ENCODE peak calls at places on chromosome 21, in five cellular contexts. One of them, this sample, is unnamed.

GRCh38 chr21:37266515-37267221 is 466 bp downstream of the VPS26C start:
- DNase-seq in stomach: peak; percentile 60
- DNase-seq in epithelial cell of esophagus: no peak
- DNase-seq in uterus: no peak
- DNase-seq in dorsolateral prefrontal cortex: peak; percentile 30
- DNase-seq in this sample: peak; percentile 71

GRCh38 chr21:34846601-34847112 is 177.9 kb downstream of the CLIC6 start:
- DNase-seq in stomach: no peak
- DNase-seq in epithelial cell of esophagus: peak; percentile 82
- DNase-seq in uterus: no peak
- DNase-seq in dorsolateral prefrontal cortex: no peak
- DNase-seq in this sample: no peak

GRCh38 chr21:38869946-38870345 is 64.2 kb downstream of the ETS2 start:
- DNase-seq in stomach: no peak
- DNase-seq in epithelial cell of esophagus: peak; percentile 29
- DNase-seq in uterus: no peak
- DNase-seq in dorsolateral prefrontal cortex: no peak
- DNase-seq in this sample: no peak

GRCh38 chr21:34268493-34268892 is 95.3 kb upstream of the KCNE2 start:
- DNase-seq in stomach: no peak
- DNase-seq in epithelial cell of esophagus: no peak
- DNase-seq in uterus: no peak
- DNase-seq in dorsolateral prefrontal cortex: no peak
- DNase-seq in this sample: no peak

GRCh38 chr21:27572681-27573080 is 605.8 kb upstream of the ADAMTS5 start:
- DNase-seq in stomach: no peak
- DNase-seq in epithelial cell of esophagus: peak; percentile 83
- DNase-seq in uterus: no peak
- DNase-seq in dorsolateral prefrontal cortex: no peak
- DNase-seq in this sample: no peak

GRCh38 chr21:33685613-33686197 is 43.4 kb downstream of the ITSN1 start:
- DNase-seq in stomach: no peak
- DNase-seq in epithelial cell of esophagus: peak; percentile 63
- DNase-seq in uterus: no peak
- DNase-seq in dorsolateral prefrontal cortex: no peak
- DNase-seq in this sample: no peak

GRCh38 chr21:36706482-36706852 is 7.6 kb downstream of the SIM2 start:
- DNase-seq in stomach: no peak
- DNase-seq in epithelial cell of esophagus: no peak
- DNase-seq in uterus: no peak
- DNase-seq in dorsolateral prefrontal cortex: no peak
- DNase-seq in this sample: no peak

GRCh38 chr21:45353200-45353599 is 51.8 kb upstream of the COL18A1 start:
- DNase-seq in stomach: no peak
- DNase-seq in epithelial cell of esophagus: no peak
- DNase-seq in uterus: no peak
- DNase-seq in dorsolateral prefrontal cortex: no peak
- DNase-seq in this sample: peak; percentile 70

GRCh38 chr21:37658994-37659458 is 257.2 kb downstream of the KCNJ6 start:
- DNase-seq in stomach: no peak
- DNase-seq in epithelial cell of esophagus: peak; percentile 93
- DNase-seq in uterus: peak; percentile 73
- DNase-seq in dorsolateral prefrontal cortex: no peak
- DNase-seq in this sample: no peak

GRCh38 chr21:26798856-26799751 is 46.1 kb downstream of the ADAMTS1 start:
- DNase-seq in stomach: no peak
- DNase-seq in epithelial cell of esophagus: peak; percentile 33
- DNase-seq in uterus: no peak
- DNase-seq in dorsolateral prefrontal cortex: no peak
- DNase-seq in this sample: no peak

GRCh38 chr21:45404726-45405270 is at the start of gene COL18A1:
- DNase-seq in stomach: peak; percentile 52
- DNase-seq in epithelial cell of esophagus: peak; percentile 52
- DNase-seq in uterus: peak; percentile 72
- DNase-seq in dorsolateral prefrontal cortex: no peak
- DNase-seq in this sample: peak; percentile 75

GRCh38 chr21:15343066-15343465 is 278.3 kb upstream of the NRIP1 start:
- DNase-seq in stomach: no peak
- DNase-seq in epithelial cell of esophagus: peak; percentile 16
- DNase-seq in uterus: no peak
- DNase-seq in dorsolateral prefrontal cortex: no peak
- DNase-seq in this sample: no peak

GRCh38 chr21:36323032-36323431 is 3.0 kb downstream of the MORC3 start:
- DNase-seq in stomach: no peak
- DNase-seq in epithelial cell of esophagus: peak; percentile 57
- DNase-seq in uterus: no peak
- DNase-seq in dorsolateral prefrontal cortex: no peak
- DNase-seq in this sample: no peak

GRCh38 chr21:27674037-27674436 is 707.1 kb upstream of the ADAMTS5 start:
- DNase-seq in stomach: no peak
- DNase-seq in epithelial cell of esophagus: peak; percentile 57
- DNase-seq in uterus: no peak
- DNase-seq in dorsolateral prefrontal cortex: no peak
- DNase-seq in this sample: no peak

GRCh38 chr21:36835383-36835795 is 131.1 kb downstream of the HLCS start:
- DNase-seq in stomach: no peak
- DNase-seq in epithelial cell of esophagus: no peak
- DNase-seq in uterus: no peak
- DNase-seq in dorsolateral prefrontal cortex: peak; percentile 20
- DNase-seq in this sample: no peak

GRCh38 chr21:16536661-16537359 is 807.0 kb downstream of the USP25 start:
- DNase-seq in stomach: no peak
- DNase-seq in epithelial cell of esophagus: peak; percentile 44
- DNase-seq in uterus: no peak
- DNase-seq in dorsolateral prefrontal cortex: no peak
- DNase-seq in this sample: no peak

GRCh38 chr21:16388291-16388690 is 658.5 kb downstream of the USP25 start:
- DNase-seq in stomach: no peak
- DNase-seq in epithelial cell of esophagus: peak; percentile 9
- DNase-seq in uterus: no peak
- DNase-seq in dorsolateral prefrontal cortex: no peak
- DNase-seq in this sample: no peak

GRCh38 chr21:16573581-16573980 is 843.8 kb downstream of the USP25 start:
- DNase-seq in stomach: no peak
- DNase-seq in epithelial cell of esophagus: no peak
- DNase-seq in uterus: no peak
- DNase-seq in dorsolateral prefrontal cortex: no peak
- DNase-seq in this sample: no peak

GRCh38 chr21:16535100-16535418 is 805.3 kb downstream of the USP25 start:
- DNase-seq in stomach: peak; percentile 30
- DNase-seq in epithelial cell of esophagus: peak; percentile 82
- DNase-seq in uterus: peak; percentile 93
- DNase-seq in dorsolateral prefrontal cortex: peak; percentile 95
- DNase-seq in this sample: no peak

GRCh38 chr21:33748903-33749302 is 106.6 kb downstream of the ITSN1 start:
- DNase-seq in stomach: no peak
- DNase-seq in epithelial cell of esophagus: no peak
- DNase-seq in uterus: no peak
- DNase-seq in dorsolateral prefrontal cortex: no peak
- DNase-seq in this sample: no peak

GRCh38 chr21:35400233-35400939 is 351.3 kb upstream of the RUNX1 start:
- DNase-seq in stomach: no peak
- DNase-seq in epithelial cell of esophagus: peak; percentile 88
- DNase-seq in uterus: no peak
- DNase-seq in dorsolateral prefrontal cortex: no peak
- DNase-seq in this sample: no peak

GRCh38 chr21:44085491-44086321 is 21.5 kb upstream of the PWP2 start:
- DNase-seq in stomach: peak; percentile 33
- DNase-seq in epithelial cell of esophagus: peak; percentile 24
- DNase-seq in uterus: no peak
- DNase-seq in dorsolateral prefrontal cortex: peak; percentile 79
- DNase-seq in this sample: no peak

GRCh38 chr21:38984568-38984967 is 178.8 kb downstream of the ETS2 start:
- DNase-seq in stomach: no peak
- DNase-seq in epithelial cell of esophagus: no peak
- DNase-seq in uterus: no peak
- DNase-seq in dorsolateral prefrontal cortex: no peak
- DNase-seq in this sample: no peak

GRCh38 chr21:38467369-38467768 is 30.9 kb downstream of the ERG start:
- DNase-seq in stomach: no peak
- DNase-seq in epithelial cell of esophagus: no peak
- DNase-seq in uterus: no peak
- DNase-seq in dorsolateral prefrontal cortex: no peak
- DNase-seq in this sample: no peak

GRCh38 chr21:27382404-27382803 is 415.5 kb upstream of the ADAMTS5 start:
- DNase-seq in stomach: no peak
- DNase-seq in epithelial cell of esophagus: no peak
- DNase-seq in uterus: no peak
- DNase-seq in dorsolateral prefrontal cortex: no peak
- DNase-seq in this sample: no peak

GRCh38 chr21:34609244-34609950 is 5.5 kb downstream of the RCAN1 start:
- DNase-seq in stomach: no peak
- DNase-seq in epithelial cell of esophagus: peak; percentile 84
- DNase-seq in uterus: no peak
- DNase-seq in dorsolateral prefrontal cortex: no peak
- DNase-seq in this sample: no peak

GRCh38 chr21:43817157-43818086 is 28.0 kb downstream of the RRP1 start:
- DNase-seq in stomach: no peak
- DNase-seq in epithelial cell of esophagus: no peak
- DNase-seq in uterus: no peak
- DNase-seq in dorsolateral prefrontal cortex: no peak
- DNase-seq in this sample: no peak

GRCh38 chr21:34801519-34802132 is 132.8 kb downstream of the CLIC6 start:
- DNase-seq in stomach: no peak
- DNase-seq in epithelial cell of esophagus: peak; percentile 42
- DNase-seq in uterus: no peak
- DNase-seq in dorsolateral prefrontal cortex: no peak
- DNase-seq in this sample: no peak

DNA sequence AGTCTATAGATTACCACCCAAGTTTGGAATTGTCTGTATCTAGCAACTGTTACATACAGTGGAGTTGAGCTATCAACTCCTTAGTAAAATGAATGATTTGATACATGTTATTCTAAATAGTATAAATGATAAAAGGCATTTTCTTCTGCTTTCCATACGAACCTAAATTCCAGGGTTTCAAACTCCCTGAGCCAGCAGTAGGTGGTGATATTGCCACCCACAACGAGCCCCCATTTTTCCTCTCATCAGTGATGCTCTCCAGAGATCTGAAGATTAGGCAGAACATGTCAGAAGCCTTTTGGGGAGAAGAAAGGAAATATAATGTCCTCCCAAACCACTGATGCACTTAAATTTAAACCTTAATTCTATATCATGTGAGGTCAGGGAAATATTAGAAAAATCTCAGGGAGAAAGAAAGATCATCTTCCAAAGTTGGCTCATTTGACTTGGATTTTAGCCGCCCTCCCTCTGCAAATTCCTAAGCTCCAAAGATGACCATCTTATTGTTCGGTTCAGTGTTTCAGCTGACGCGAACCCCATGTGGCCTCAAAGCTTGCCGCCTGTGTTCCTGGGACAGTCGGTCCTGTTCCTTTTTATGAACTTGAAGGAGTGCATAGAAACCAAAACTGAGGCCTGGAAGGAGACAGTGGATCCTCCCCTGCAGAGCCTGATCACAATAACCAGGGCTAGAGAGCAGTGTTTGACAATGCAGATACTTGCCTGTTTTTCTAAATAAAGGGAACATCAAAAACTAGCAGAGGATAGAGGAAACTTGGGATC is 2.3 kb downstream of the EVA1C start:
- DNase-seq in stomach: no peak
- DNase-seq in epithelial cell of esophagus: peak; percentile 60
- DNase-seq in uterus: no peak
- DNase-seq in dorsolateral prefrontal cortex: no peak
- DNase-seq in this sample: no peak
- TF ChIP-seq CTCF in stomach: no peak
- TF ChIP-seq CTCF in epithelial cell of esophagus: peak; percentile 60
- TF ChIP-seq CTCF in uterus: peak; percentile 47
- TF ChIP-seq CTCF in dorsolateral prefrontal cortex: peak; percentile 64
- TF ChIP-seq CTCF in this sample: peak; percentile 15

DNA sequence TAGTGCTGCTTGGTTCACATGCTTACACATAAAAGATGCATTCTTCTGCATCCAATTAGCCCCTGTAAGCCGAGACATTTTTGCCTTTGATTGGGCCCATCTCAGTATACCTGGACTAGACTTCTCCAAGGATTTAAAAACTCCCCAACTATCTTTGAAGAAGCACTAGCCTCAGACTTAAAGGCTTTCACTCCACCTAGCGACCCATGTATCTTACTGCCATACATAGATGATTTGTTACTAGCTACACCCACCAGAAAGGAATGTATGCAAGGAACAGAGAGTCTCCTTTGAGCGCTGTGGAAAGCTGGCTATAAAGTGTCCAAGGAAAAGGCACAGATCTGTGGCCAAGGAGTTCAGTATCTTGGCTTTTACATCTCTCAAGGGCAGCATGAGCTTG is 91.7 kb downstream of the LIPI start:
- DNase-seq in stomach: no peak
- DNase-seq in epithelial cell of esophagus: no peak
- DNase-seq in uterus: no peak
- DNase-seq in dorsolateral prefrontal cortex: no peak
- DNase-seq in this sample: no peak
- TF ChIP-seq CTCF in stomach: no peak
- TF ChIP-seq CTCF in epithelial cell of esophagus: no peak
- TF ChIP-seq CTCF in uterus: no peak
- TF ChIP-seq CTCF in dorsolateral prefrontal cortex: no peak
- TF ChIP-seq CTCF in this sample: no peak

GRCh38 chr21:40847956-40848355 is 998 bp upstream of the DSCAM start:
- DNase-seq in stomach: no peak
- DNase-seq in epithelial cell of esophagus: no peak
- DNase-seq in uterus: no peak
- DNase-seq in dorsolateral prefrontal cortex: peak; percentile 12
- DNase-seq in this sample: peak; percentile 31
- TF ChIP-seq CTCF in stomach: no peak
- TF ChIP-seq CTCF in epithelial cell of esophagus: no peak
- TF ChIP-seq CTCF in uterus: no peak
- TF ChIP-seq CTCF in dorsolateral prefrontal cortex: no peak
- TF ChIP-seq CTCF in this sample: peak; percentile 21

GRCh38 chr21:31140025-31140424 is 101.7 kb upstream of the KRTAP19-8 start:
- DNase-seq in stomach: no peak
- DNase-seq in epithelial cell of esophagus: no peak
- DNase-seq in uterus: no peak
- DNase-seq in dorsolateral prefrontal cortex: no peak
- DNase-seq in this sample: no peak

GRCh38 chr21:31145271-31145801 is 107.1 kb upstream of the KRTAP19-8 start:
- DNase-seq in stomach: no peak
- DNase-seq in epithelial cell of esophagus: no peak
- DNase-seq in uterus: no peak
- DNase-seq in dorsolateral prefrontal cortex: no peak
- DNase-seq in this sample: no peak

GRCh38 chr21:31143021-31143420 is 104.7 kb upstream of the KRTAP19-8 start:
- DNase-seq in stomach: no peak
- DNase-seq in epithelial cell of esophagus: no peak
- DNase-seq in uterus: no peak
- DNase-seq in dorsolateral prefrontal cortex: no peak
- DNase-seq in this sample: no peak

GRCh38 chr21:31141389-31142021 is 103.2 kb upstream of the KRTAP19-8 start:
- DNase-seq in stomach: no peak
- DNase-seq in epithelial cell of esophagus: no peak
- DNase-seq in uterus: no peak
- DNase-seq in dorsolateral prefrontal cortex: no peak
- DNase-seq in this sample: no peak

DNA sequence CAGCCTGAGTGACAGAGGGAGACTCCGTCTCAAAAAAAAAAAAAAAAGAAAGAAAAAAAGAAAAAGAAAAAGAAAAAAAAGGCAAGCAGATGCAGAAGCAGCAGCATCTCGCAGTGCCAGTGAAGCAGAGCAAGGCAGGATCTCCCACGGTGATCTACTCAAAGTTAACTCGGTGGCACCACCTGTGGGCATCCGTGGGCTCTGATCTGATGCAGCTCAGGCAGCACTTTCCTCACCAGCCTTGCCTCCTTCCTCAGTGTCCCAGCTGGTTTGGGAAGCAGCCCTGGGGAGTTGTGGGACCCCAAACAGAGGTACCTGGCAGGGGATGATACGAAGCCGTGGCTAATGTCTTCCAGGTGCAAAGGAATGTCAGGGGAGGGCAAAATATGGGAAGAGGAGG is 104.3 kb upstream of the KRTAP19-8 start:
- DNase-seq in stomach: no peak
- DNase-seq in epithelial cell of esophagus: no peak
- DNase-seq in uterus: no peak
- DNase-seq in dorsolateral prefrontal cortex: no peak
- DNase-seq in this sample: no peak
- TF ChIP-seq CTCF in stomach: no peak
- TF ChIP-seq CTCF in epithelial cell of esophagus: peak; percentile 15
- TF ChIP-seq CTCF in uterus: no peak
- TF ChIP-seq CTCF in dorsolateral prefrontal cortex: no peak
- TF ChIP-seq CTCF in this sample: no peak

This sample was measured in glutamatergic neuron.